ENCODE peak calls at places on chromosomes 12 and 14, in five cellular contexts. One of them, this sample, is unnamed.

GRCh38 chr14:102180248-102180998 is 40.7 kb downstream of the WDR20 start:
- DNase-seq in heart right ventricle: no peak
- DNase-seq in suprapubic skin: no peak
- DNase-seq in colonic mucosa: no peak
- DNase-seq in brain microvascular endothelial cell: no peak
- DNase-seq in this sample: no peak

GRCh38 chr12:21526721-21527345 is 737 bp downstream of the SPX start:
- DNase-seq in heart right ventricle: no peak
- DNase-seq in suprapubic skin: no peak
- DNase-seq in colonic mucosa: no peak
- DNase-seq in brain microvascular endothelial cell: no peak
- DNase-seq in this sample: no peak

GRCh38 chr12:92606956-92607355 is 95.8 kb upstream of the PLEKHG7 start:
- DNase-seq in heart right ventricle: no peak
- DNase-seq in suprapubic skin: no peak
- DNase-seq in colonic mucosa: no peak
- DNase-seq in brain microvascular endothelial cell: no peak
- DNase-seq in this sample: no peak

GRCh38 chr12:32115404-32116104 is 8.9 kb downstream of the BICD1 start:
- DNase-seq in heart right ventricle: peak
- DNase-seq in suprapubic skin: peak
- DNase-seq in colonic mucosa: peak
- DNase-seq in brain microvascular endothelial cell: peak
- DNase-seq in this sample: peak

GRCh38 chr14:57247283-57247682 is 21.4 kb downstream of the EXOC5 start:
- DNase-seq in heart right ventricle: no peak
- DNase-seq in suprapubic skin: no peak
- DNase-seq in colonic mucosa: no peak
- DNase-seq in brain microvascular endothelial cell: no peak
- DNase-seq in this sample: no peak

GRCh38 chr12:120168337-120168736 is 26.2 kb downstream of the GCN1 start:
- DNase-seq in heart right ventricle: no peak
- DNase-seq in suprapubic skin: no peak
- DNase-seq in colonic mucosa: no peak
- DNase-seq in brain microvascular endothelial cell: no peak
- DNase-seq in this sample: no peak

GRCh38 chr14:53553221-53553620 is 400.1 kb upstream of the DDHD1 start:
- DNase-seq in heart right ventricle: no peak
- DNase-seq in suprapubic skin: no peak
- DNase-seq in colonic mucosa: no peak
- DNase-seq in brain microvascular endothelial cell: no peak
- DNase-seq in this sample: no peak

GRCh38 chr12:49109631-49110172 is 945 bp downstream of the LMBR1L start:
- DNase-seq in heart right ventricle: no peak
- DNase-seq in suprapubic skin: no peak
- DNase-seq in colonic mucosa: no peak
- DNase-seq in brain microvascular endothelial cell: no peak
- DNase-seq in this sample: no peak

GRCh38 chr14:71049435-71050147 is 142.3 kb downstream of the PCNX1 start:
- DNase-seq in heart right ventricle: no peak
- DNase-seq in suprapubic skin: no peak
- DNase-seq in colonic mucosa: no peak
- DNase-seq in brain microvascular endothelial cell: no peak
- DNase-seq in this sample: no peak

GRCh38 chr12:64551676-64552075 is 58.6 kb upstream of the RASSF3 start:
- DNase-seq in heart right ventricle: no peak
- DNase-seq in suprapubic skin: no peak
- DNase-seq in colonic mucosa: no peak
- DNase-seq in brain microvascular endothelial cell: no peak
- DNase-seq in this sample: no peak

GRCh38 chr12:96136129-96136528 is 58.0 kb upstream of the ELK3 start:
- DNase-seq in heart right ventricle: no peak
- DNase-seq in suprapubic skin: no peak
- DNase-seq in colonic mucosa: no peak
- DNase-seq in brain microvascular endothelial cell: peak
- DNase-seq in this sample: no peak

GRCh38 chr14:63224196-63224595 is 20.0 kb downstream of the RHOJ start:
- DNase-seq in heart right ventricle: no peak
- DNase-seq in suprapubic skin: no peak
- DNase-seq in colonic mucosa: no peak
- DNase-seq in brain microvascular endothelial cell: no peak
- DNase-seq in this sample: no peak

GRCh38 chr14:68522510-68523325 is 270.1 kb downstream of the ZFP36L1 start:
- DNase-seq in heart right ventricle: no peak
- DNase-seq in suprapubic skin: no peak
- DNase-seq in colonic mucosa: no peak
- DNase-seq in brain microvascular endothelial cell: peak
- DNase-seq in this sample: peak

GRCh38 chr12:27810756-27811155 is 30.7 kb upstream of the MANSC4 start:
- DNase-seq in heart right ventricle: no peak
- DNase-seq in suprapubic skin: no peak
- DNase-seq in colonic mucosa: no peak
- DNase-seq in brain microvascular endothelial cell: no peak
- DNase-seq in this sample: no peak

GRCh38 chr14:70664698-70665447 is 23.2 kb downstream of the TTC9 start:
- DNase-seq in heart right ventricle: no peak
- DNase-seq in suprapubic skin: no peak
- DNase-seq in colonic mucosa: no peak
- DNase-seq in brain microvascular endothelial cell: no peak
- DNase-seq in this sample: no peak

GRCh38 chr14:90627478-90627877 is 188.8 kb downstream of the TTC7B start:
- DNase-seq in heart right ventricle: peak
- DNase-seq in suprapubic skin: no peak
- DNase-seq in colonic mucosa: no peak
- DNase-seq in brain microvascular endothelial cell: no peak
- DNase-seq in this sample: peak

GRCh38 chr14:89013098-89013504 is 188.7 kb downstream of the TTC8 start:
- DNase-seq in heart right ventricle: no peak
- DNase-seq in suprapubic skin: no peak
- DNase-seq in colonic mucosa: peak
- DNase-seq in brain microvascular endothelial cell: peak
- DNase-seq in this sample: peak

GRCh38 chr12:93001407-93001806 is 72.3 kb upstream of the EEA1 start:
- DNase-seq in heart right ventricle: no peak
- DNase-seq in suprapubic skin: no peak
- DNase-seq in colonic mucosa: no peak
- DNase-seq in brain microvascular endothelial cell: no peak
- DNase-seq in this sample: no peak

GRCh38 chr12:42296503-42297109 is 29.3 kb downstream of the ZCRB1 start:
- DNase-seq in heart right ventricle: no peak
- DNase-seq in suprapubic skin: no peak
- DNase-seq in colonic mucosa: no peak
- DNase-seq in brain microvascular endothelial cell: no peak
- DNase-seq in this sample: peak

GRCh38 chr14:105385322-105385637 is 13.1 kb upstream of the TEX22 start:
- DNase-seq in heart right ventricle: no peak
- DNase-seq in suprapubic skin: no peak
- DNase-seq in colonic mucosa: no peak
- DNase-seq in brain microvascular endothelial cell: no peak
- DNase-seq in this sample: no peak

GRCh38 chr12:6241495-6241894 is 41.3 kb downstream of the CD9 start:
- DNase-seq in heart right ventricle: peak
- DNase-seq in suprapubic skin: no peak
- DNase-seq in colonic mucosa: peak
- DNase-seq in brain microvascular endothelial cell: no peak
- DNase-seq in this sample: peak

GRCh38 chr14:95045255-95045701 is 112.1 kb downstream of the DICER1 start:
- DNase-seq in heart right ventricle: no peak
- DNase-seq in suprapubic skin: no peak
- DNase-seq in colonic mucosa: no peak
- DNase-seq in brain microvascular endothelial cell: no peak
- DNase-seq in this sample: peak

GRCh38 chr12:3362751-3363150 is 128.3 kb upstream of the PRMT8 start:
- DNase-seq in heart right ventricle: no peak
- DNase-seq in suprapubic skin: no peak
- DNase-seq in colonic mucosa: no peak
- DNase-seq in brain microvascular endothelial cell: no peak
- DNase-seq in this sample: no peak

GRCh38 chr14:76203086-76204001 is 51.6 kb downstream of the GPATCH2L start:
- DNase-seq in heart right ventricle: no peak
- DNase-seq in suprapubic skin: no peak
- DNase-seq in colonic mucosa: no peak
- DNase-seq in brain microvascular endothelial cell: peak
- DNase-seq in this sample: no peak

GRCh38 chr12:97003276-97003675 is 96.2 kb downstream of the NEDD1 start:
- DNase-seq in heart right ventricle: no peak
- DNase-seq in suprapubic skin: no peak
- DNase-seq in colonic mucosa: no peak
- DNase-seq in brain microvascular endothelial cell: no peak
- DNase-seq in this sample: no peak

GRCh38 chr14:26138764-26139445 is 458.9 kb downstream of the NOVA1 start:
- DNase-seq in heart right ventricle: no peak
- DNase-seq in suprapubic skin: no peak
- DNase-seq in colonic mucosa: no peak
- DNase-seq in brain microvascular endothelial cell: peak
- DNase-seq in this sample: no peak

GRCh38 chr12:120078868-120079267 is 37.7 kb downstream of the RAB35 start:
- DNase-seq in heart right ventricle: no peak
- DNase-seq in suprapubic skin: peak
- DNase-seq in colonic mucosa: no peak
- DNase-seq in brain microvascular endothelial cell: no peak
- DNase-seq in this sample: no peak

DNA sequence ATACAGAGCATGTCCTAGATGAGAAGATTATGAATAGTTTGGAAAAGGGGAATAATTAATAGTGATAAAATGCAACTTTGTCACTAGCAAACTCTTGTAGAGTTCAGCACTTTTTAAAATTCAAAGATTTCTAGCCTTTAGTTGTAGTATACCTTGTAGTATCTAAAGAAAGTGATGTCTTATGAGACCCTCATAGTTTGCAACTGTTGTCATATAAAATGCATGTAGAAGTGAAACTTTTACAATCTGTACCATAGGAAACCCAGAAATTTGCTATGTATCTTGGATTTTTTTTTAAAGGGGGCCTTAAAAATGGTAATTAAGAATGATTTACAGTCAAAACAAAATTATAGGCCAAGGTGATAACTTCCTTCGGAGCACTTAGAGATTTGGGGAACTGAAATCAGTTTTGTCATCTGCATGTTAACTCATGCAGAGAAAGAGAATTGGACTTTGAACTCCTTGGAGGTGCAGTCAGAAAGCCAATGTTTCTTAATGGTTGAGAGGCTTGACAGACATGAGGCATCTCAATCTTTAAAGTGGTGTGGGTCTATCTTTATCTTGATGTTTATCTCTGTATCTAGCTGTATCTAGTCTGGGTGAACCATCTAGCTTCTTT is 1.3 kb downstream of the LRRK2 start:
- DNase-seq in heart right ventricle: no peak
- DNase-seq in suprapubic skin: no peak
- DNase-seq in colonic mucosa: no peak
- DNase-seq in brain microvascular endothelial cell: no peak
- DNase-seq in this sample: no peak
- H3K4me3 ChIP-seq in heart right ventricle: peak
- H3K4me3 ChIP-seq in suprapubic skin: peak
- H3K4me3 ChIP-seq in colonic mucosa: peak
- H3K4me3 ChIP-seq in brain microvascular endothelial cell: no peak
- H3K4me3 ChIP-seq in this sample: peak

DNA sequence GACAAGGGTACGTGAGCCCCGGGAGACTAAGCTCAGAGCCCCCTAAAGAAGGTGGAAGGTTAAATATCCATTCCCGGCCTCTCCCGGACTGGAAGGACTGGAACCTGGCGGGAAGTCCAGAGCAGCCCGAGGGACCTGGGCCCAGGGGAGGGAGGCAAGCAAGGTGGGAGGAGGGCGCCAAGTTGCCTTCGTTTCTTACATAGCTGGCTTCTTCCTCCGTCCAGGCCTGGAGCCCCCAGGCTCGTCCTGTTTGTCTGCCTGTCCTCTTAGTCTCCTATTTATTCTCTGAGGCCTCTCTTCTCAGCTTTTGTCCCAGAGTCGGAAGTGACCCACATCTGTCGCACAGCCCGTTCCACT is 706 bp downstream of the PCK2 start:
- DNase-seq in heart right ventricle: no peak
- DNase-seq in suprapubic skin: no peak
- DNase-seq in colonic mucosa: no peak
- DNase-seq in brain microvascular endothelial cell: no peak
- DNase-seq in this sample: peak
- TF ChIP-seq CTCF in heart right ventricle: no peak
- TF ChIP-seq CTCF in suprapubic skin: no peak
- TF ChIP-seq CTCF in colonic mucosa: no peak
- TF ChIP-seq CTCF in brain microvascular endothelial cell: no peak
- TF ChIP-seq CTCF in this sample: no peak

GRCh38 chr14:24255931-24256696 is 6.9 kb downstream of the TGM1 start:
- DNase-seq in heart right ventricle: no peak
- DNase-seq in suprapubic skin: peak
- DNase-seq in colonic mucosa: no peak
- DNase-seq in brain microvascular endothelial cell: no peak
- DNase-seq in this sample: no peak

GRCh38 chr14:24258548-24259265 is 4.3 kb downstream of the TGM1 start:
- DNase-seq in heart right ventricle: no peak
- DNase-seq in suprapubic skin: peak
- DNase-seq in colonic mucosa: no peak
- DNase-seq in brain microvascular endothelial cell: no peak
- DNase-seq in this sample: no peak

GRCh38 chr14:24256960-24257359 is 6.0 kb downstream of the TGM1 start:
- DNase-seq in heart right ventricle: no peak
- DNase-seq in suprapubic skin: peak
- DNase-seq in colonic mucosa: no peak
- DNase-seq in brain microvascular endothelial cell: no peak
- DNase-seq in this sample: no peak

GRCh38 chr14:24259282-24260025 is 3.5 kb downstream of the TGM1 start:
- DNase-seq in heart right ventricle: no peak
- DNase-seq in suprapubic skin: peak
- DNase-seq in colonic mucosa: no peak
- DNase-seq in brain microvascular endothelial cell: no peak
- DNase-seq in this sample: no peak

GRCh38 chr14:24258119-24258518 is 4.9 kb downstream of the TGM1 start:
- DNase-seq in heart right ventricle: no peak
- DNase-seq in suprapubic skin: peak
- DNase-seq in colonic mucosa: no peak
- DNase-seq in brain microvascular endothelial cell: no peak
- DNase-seq in this sample: no peak
- H3K4me3 ChIP-seq in heart right ventricle: no peak
- H3K4me3 ChIP-seq in suprapubic skin: no peak
- H3K4me3 ChIP-seq in colonic mucosa: no peak
- H3K4me3 ChIP-seq in brain microvascular endothelial cell: no peak
- H3K4me3 ChIP-seq in this sample: no peak

GRCh38 chr12:30823140-30823669 is 68.5 kb upstream of the CAPRIN2 start:
- DNase-seq in heart right ventricle: peak
- DNase-seq in suprapubic skin: peak
- DNase-seq in colonic mucosa: peak
- DNase-seq in brain microvascular endothelial cell: peak
- DNase-seq in this sample: peak
- TF ChIP-seq CTCF in heart right ventricle: peak
- TF ChIP-seq CTCF in suprapubic skin: no peak
- TF ChIP-seq CTCF in colonic mucosa: no peak
- TF ChIP-seq CTCF in brain microvascular endothelial cell: peak
- TF ChIP-seq CTCF in this sample: peak

DNA sequence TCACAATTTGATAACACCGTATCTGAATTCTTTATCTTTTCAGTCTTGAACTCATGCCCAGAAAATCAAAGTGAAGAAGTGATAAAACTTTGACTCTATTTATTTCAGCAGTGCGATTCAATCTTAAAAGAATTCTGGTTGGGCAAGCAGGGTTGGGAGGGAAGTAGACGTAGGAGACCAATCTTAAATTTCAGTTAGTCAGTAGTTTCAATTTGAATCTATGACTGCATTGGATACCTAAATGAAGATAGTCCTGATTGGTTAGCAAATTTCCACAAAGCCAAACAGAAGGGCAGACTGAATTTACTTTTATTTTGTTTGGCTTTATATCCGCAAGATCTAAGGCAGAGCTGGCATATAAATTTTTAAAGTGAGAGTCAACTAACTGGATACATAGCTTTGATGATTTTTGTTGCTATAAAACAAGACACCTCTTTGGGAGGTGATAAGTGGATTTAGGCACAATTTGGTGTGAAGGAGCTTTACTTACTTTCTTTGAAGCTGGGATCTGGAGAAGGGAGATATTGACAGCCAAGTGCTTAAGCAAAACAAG is 2.6 kb downstream of the ACSS3 start:
- DNase-seq in heart right ventricle: no peak
- DNase-seq in suprapubic skin: no peak
- DNase-seq in colonic mucosa: no peak
- DNase-seq in brain microvascular endothelial cell: no peak
- DNase-seq in this sample: no peak
- H3K4me3 ChIP-seq in heart right ventricle: peak
- H3K4me3 ChIP-seq in suprapubic skin: no peak
- H3K4me3 ChIP-seq in colonic mucosa: no peak
- H3K4me3 ChIP-seq in brain microvascular endothelial cell: no peak
- H3K4me3 ChIP-seq in this sample: no peak